ENCODE peak calls at places on chromosomes 3 and 15, in eight cellular contexts. T, B, D, F, G, I, W and E are unnamed samples.

GRCh38 chr15:28950916-28951315 is 65.1 kb downstream of the APBA2 start:
- DNase-seq in T (no peak), B (no peak), D (no peak), F (no peak), G (no peak), I (no peak), W (no peak), E (no peak)

GRCh38 chr3:42229942-42230688 is 35.9 kb downstream of the CCK start:
- DNase-seq in T (no peak), B (peak; percentile 43), D (peak; percentile 56), F (peak; percentile 76), G (peak; percentile 71), I (peak; percentile 20), W (peak; percentile 55), E (peak; percentile 58)

GRCh38 chr3:57434041-57434440 is 110.1 kb downstream of the DNAH12 start:
- DNase-seq in T (no peak), B (peak; percentile 9), D (no peak), F (peak; percentile 60), G (peak; percentile 49), I (peak; percentile 15), W (peak; percentile 47), E (peak; percentile 48)

GRCh38 chr3:186102687-186103086 is 6.2 kb downstream of the ETV5 start:
- DNase-seq in T (no peak), B (no peak), D (no peak), F (no peak), G (peak; percentile 62), I (no peak), W (no peak), E (no peak)

GRCh38 chr3:10945683-10946287 is 46.8 kb upstream of the SLC6A1 start:
- DNase-seq in T (peak; percentile 32), B (peak; percentile 10), D (peak; percentile 94), F (peak; percentile 85), G (peak; percentile 40), I (no peak), W (peak; percentile 28), E (peak; percentile 22)

GRCh38 chr3:62607287-62608029 is 234.1 kb upstream of the FEZF2 start:
- DNase-seq in T (no peak), B (peak; percentile 84), D (no peak), F (peak; percentile 32), G (peak; percentile 59), I (peak; percentile 92), W (peak; percentile 86), E (peak; percentile 37)

GRCh38 chr3:134294302-134294925 is 43.8 kb upstream of the RYK start:
- DNase-seq in T (no peak), B (no peak), D (no peak), F (no peak), G (no peak), I (no peak), W (no peak), E (no peak)

GRCh38 chr3:99875573-99875924 is 57.9 kb downstream of the CMSS1 start:
- DNase-seq in T (no peak), B (no peak), D (no peak), F (no peak), G (peak; percentile 87), I (no peak), W (peak; percentile 73), E (no peak)

GRCh38 chr3:153829596-153830170 is 291.5 kb upstream of the ARHGEF26 start:
- DNase-seq in T (no peak), B (no peak), D (no peak), F (no peak), G (peak; percentile 14), I (peak; percentile 8), W (peak; percentile 59), E (peak; percentile 65)

GRCh38 chr3:126113733-126114132 is 29.8 kb upstream of the SLC41A3 start:
- DNase-seq in T (no peak), B (no peak), D (peak; percentile 61), F (peak; percentile 35), G (no peak), I (no peak), W (no peak), E (no peak)

GRCh38 chr3:193824365-193824764 is 231.4 kb downstream of the OPA1 start:
- DNase-seq in T (no peak), B (no peak), D (no peak), F (no peak), G (no peak), I (no peak), W (no peak), E (no peak)

GRCh38 chr15:29182590-29182989 is 87.0 kb downstream of the NSMCE3 start:
- DNase-seq in T (no peak), B (no peak), D (no peak), F (no peak), G (no peak), I (no peak), W (no peak), E (no peak)

GRCh38 chr3:123518892-123519485 is 65.9 kb downstream of the HACD2 start:
- DNase-seq in T (no peak), B (no peak), D (no peak), F (no peak), G (no peak), I (no peak), W (no peak), E (no peak)

GRCh38 chr3:70824078-70824477 is 511.6 kb upstream of the MDFIC2 start:
- DNase-seq in T (no peak), B (peak; percentile 52), D (no peak), F (no peak), G (peak; percentile 75), I (peak; percentile 87), W (no peak), E (no peak)

GRCh38 chr3:161770532-161771386 is 274.2 kb downstream of the OTOL1 start:
- DNase-seq in T (no peak), B (no peak), D (no peak), F (no peak), G (peak; percentile 27), I (peak; percentile 87), W (peak; percentile 32), E (no peak)

GRCh38 chr3:156615592-156616173 is 58.7 kb upstream of the TIPARP start:
- DNase-seq in T (no peak), B (peak; percentile 89), D (no peak), F (peak; percentile 65), G (peak; percentile 72), I (peak; percentile 95), W (peak; percentile 94), E (peak; percentile 13)